ENCODE peak calls at places on chromosome 2, in four cellular contexts. Y is glutamatergic neuron, O is breast epithelium, F is fibroblast of villous mesenchyme. L is an unnamed sample.

GRCh38 chr2:39469807-39470206 is 32.7 kb upstream of the MAP4K3 start:
- DNase-seq in Y (no peak), F (peak; percentile 60), O (no peak), L (peak; percentile 18)

GRCh38 chr2:41136966-41137494 is 685.1 kb upstream of the SLC8A1 start:
- DNase-seq in O (no peak), Y (no peak), F (peak; percentile 15), L (no peak)

GRCh38 chr2:180618570-180618969 is 361.8 kb upstream of the UBE2E3 start:
- DNase-seq in F (peak; percentile 80), Y (no peak), O (no peak), L (no peak)

GRCh38 chr2:216307496-216307895 is 64.8 kb downstream of the MARCHF4 start:
- DNase-seq in F (no peak), Y (no peak), O (no peak), L (no peak)

GRCh38 chr2:127454595-127455565 is 36.7 kb downstream of the PROC start:
- DNase-seq in F (peak; percentile 10), Y (no peak), O (no peak), L (peak; percentile 9)

GRCh38 chr2:10473121-10473756 is 25.1 kb upstream of the ODC1 start:
- DNase-seq in O (no peak), F (no peak), Y (no peak), L (no peak)

GRCh38 chr2:99335911-99336779 is at the start of gene TXNDC9:
- DNase-seq in Y (peak; percentile 97), F (peak; percentile 100), O (peak; percentile 98), L (peak; percentile 100)

GRCh38 chr2:135255208-135255607 is 203.1 kb downstream of the RAB3GAP1 start:
- DNase-seq in Y (no peak), F (no peak), O (no peak), L (no peak)

GRCh38 chr2:73027340-73027739 is 44.2 kb downstream of the SFXN5 start:
- DNase-seq in Y (no peak), O (no peak), F (no peak), L (no peak)

GRCh38 chr2:212686285-212686895 is 147.8 kb upstream of the ERBB4 start:
- DNase-seq in O (peak; percentile 26), Y (peak; percentile 59), F (peak; percentile 62), L (peak; percentile 70)

GRCh38 chr2:33541243-33541642 is 57.9 kb downstream of the FAM98A start:
- DNase-seq in F (no peak), Y (no peak), O (no peak), L (no peak)

GRCh38 chr2:27086722-27087446 is at the start of gene KHK:
- DNase-seq in O (peak; percentile 45), F (no peak), Y (peak; percentile 47), L (peak; percentile 72)

GRCh38 chr2:111716901-111717635 is 166.9 kb downstream of the ANAPC1 start:
- DNase-seq in F (no peak), O (no peak), Y (no peak), L (no peak)

GRCh38 chr2:28598484-28598883 is 102.6 kb downstream of the PLB1 start:
- DNase-seq in O (no peak), F (no peak), Y (no peak), L (no peak)

GRCh38 chr2:201360256-201360655 is 3.1 kb upstream of the FLACC1 start:
- DNase-seq in Y (no peak), O (no peak), F (no peak), L (no peak)

GRCh38 chr2:112138143-112139032 is at the start of gene FBLN7:
- DNase-seq in O (no peak), Y (peak; percentile 47), F (no peak), L (peak; percentile 77)

GRCh38 chr2:144378551-144378950 is 141.4 kb downstream of the ZEB2 start:
- DNase-seq in F (no peak), O (no peak), Y (no peak), L (no peak)

GRCh38 chr2:237720962-237721361 is 77.6 kb upstream of the RBM44 start:
- DNase-seq in O (peak; percentile 4), F (peak; percentile 62), Y (no peak), L (no peak)

GRCh38 chr2:171702781-171703556 is 15.7 kb downstream of the DYNC1I2 start:
- DNase-seq in Y (no peak), F (peak; percentile 47), O (no peak), L (no peak)

GRCh38 chr2:12330916-12331315 is 385.8 kb upstream of the TRIB2 start:
- DNase-seq in Y (no peak), O (no peak), F (no peak), L (no peak)

GRCh38 chr2:26583381-26583911 is 57.7 kb downstream of the CIB4 start:
- DNase-seq in F (no peak), O (no peak), Y (peak; percentile 9), L (no peak)

GRCh38 chr2:241720099-241720498 is 14.3 kb upstream of the D2HGDH start:
- DNase-seq in O (no peak), F (no peak), Y (no peak), L (no peak)

GRCh38 chr2:119255760-119256573 is 32.3 kb downstream of the STEAP3 start:
- DNase-seq in O (no peak), F (peak; percentile 98), Y (no peak), L (peak; percentile 37)

GRCh38 chr2:32977228-32977758 is 30.5 kb downstream of the LTBP1 start:
- DNase-seq in O (peak; percentile 20), F (peak; percentile 20), Y (no peak), L (no peak)

GRCh38 chr2:49801898-49802297 is 647.6 kb upstream of the FSHR start:
- DNase-seq in F (no peak), Y (no peak), O (no peak), L (no peak)

GRCh38 chr2:60883896-60884295 is 2.5 kb downstream of the REL start:
- DNase-seq in O (no peak), Y (no peak), F (no peak), L (no peak)

GRCh38 chr2:170161516-170162260 is 16.3 kb upstream of the MYO3B start:
- DNase-seq in F (no peak), Y (no peak), O (no peak), L (no peak)

GRCh38 chr2:120133572-120134244 is 89.5 kb downstream of the TMEM185B start:
- DNase-seq in Y (no peak), F (no peak), O (no peak), L (no peak)

GRCh38 chr2:53040536-53041229 is 726.9 kb upstream of the CHAC2 start:
- DNase-seq in O (no peak), Y (no peak), F (peak; percentile 35), L (no peak)
- TF ChIP-seq CTCF in O (no peak), Y (peak; percentile 10), F (peak; percentile 29), L (peak; percentile 38)

GRCh38 chr2:62412347-62412742 is 93.7 kb downstream of the TMEM17 start:
- DNase-seq in O (no peak), F (peak; percentile 10), Y (no peak), L (no peak)

GRCh38 chr2:62407838-62408589 is 98.0 kb downstream of the TMEM17 start:
- DNase-seq in O (no peak), Y (no peak), F (no peak), L (no peak)

GRCh38 chr2:62409442-62409841 is 96.6 kb downstream of the TMEM17 start:
- DNase-seq in O (no peak), F (no peak), Y (no peak), L (no peak)

GRCh38 chr2:62410926-62411456 is 95.0 kb downstream of the TMEM17 start:
- DNase-seq in F (no peak), O (peak; percentile 37), Y (no peak), L (no peak)

DNA sequence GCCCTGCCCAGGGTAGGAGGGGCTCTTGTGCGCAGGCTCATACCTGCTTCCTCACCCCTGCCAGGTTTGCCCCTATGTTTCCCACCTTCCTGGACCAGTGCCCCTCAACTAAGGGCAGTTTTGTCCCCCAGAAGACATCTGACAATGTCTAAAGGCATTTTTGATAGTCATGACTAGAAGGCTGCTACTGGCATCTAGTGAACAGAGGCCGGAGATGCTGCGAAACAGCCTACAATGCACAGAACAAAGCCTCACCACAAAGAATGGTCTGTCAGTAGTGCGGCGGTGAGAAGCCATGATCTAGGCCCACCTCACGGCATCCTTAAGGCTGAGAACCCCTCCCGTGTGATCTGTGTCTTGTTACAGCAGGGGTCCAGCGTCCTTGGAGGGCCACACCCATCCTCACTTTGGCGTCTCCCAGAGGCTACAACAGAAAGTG is 96.0 kb downstream of the TMEM17 start:
- DNase-seq in Y (no peak), O (no peak), F (no peak), L (peak; percentile 57)
- TF ChIP-seq CTCF in Y (no peak), O (no peak), F (no peak), L (peak; percentile 45)

GRCh38 chr2:100730290-100730868 is 89.6 kb upstream of the NPAS2 start:
- DNase-seq in O (peak; percentile 37), Y (peak; percentile 55), F (peak; percentile 83), L (peak; percentile 77)
- TF ChIP-seq CTCF in O (peak; percentile 15), Y (no peak), F (peak; percentile 85), L (peak; percentile 74)

DNA sequence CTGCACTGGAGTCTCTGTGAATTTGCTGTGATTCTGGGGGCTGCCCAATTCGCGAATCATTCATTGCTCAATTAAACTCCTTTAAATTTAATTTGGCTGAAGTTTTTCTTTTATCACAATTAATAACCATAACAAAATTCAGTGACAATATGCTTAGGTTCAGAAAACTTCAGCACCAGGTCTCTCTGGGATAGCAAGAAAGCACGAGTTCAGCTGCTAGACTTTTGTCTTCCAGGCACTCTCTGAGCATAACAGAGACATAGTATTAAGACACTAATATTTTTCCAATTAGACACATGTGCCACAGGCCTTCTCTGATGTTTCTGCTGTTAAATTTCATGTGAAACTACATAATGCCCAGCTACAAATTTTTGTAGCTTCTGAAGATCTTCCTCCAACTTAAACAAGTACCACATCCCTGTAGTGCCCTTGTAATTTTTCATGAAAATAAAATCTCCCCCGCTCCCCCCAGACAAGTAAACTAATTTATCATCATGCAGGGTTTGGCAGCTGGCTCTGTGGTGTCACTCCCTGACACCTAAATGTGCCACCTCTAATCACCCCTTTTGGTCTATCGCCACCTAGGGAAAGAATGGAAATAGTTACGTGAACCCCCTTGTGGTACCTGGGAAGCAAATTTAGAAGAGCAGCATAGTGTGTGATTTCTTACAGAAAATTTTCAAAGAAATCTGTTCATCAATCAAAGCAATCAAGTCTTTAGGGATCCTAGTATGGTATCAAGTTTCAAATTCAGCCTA is 94.1 kb downstream of the CSRNP3 start:
- DNase-seq in Y (no peak), O (no peak), F (no peak), L (peak; percentile 29)
- TF ChIP-seq CTCF in Y (no peak), O (no peak), F (no peak), L (peak; percentile 47)

GRCh38 chr2:85132392-85132791 is 800 bp upstream of the TCF7L1 start:
- DNase-seq in O (peak; percentile 36), Y (no peak), F (no peak), L (peak; percentile 53)

GRCh38 chr2:85135066-85135914 is 2.1 kb downstream of the TCF7L1 start:
- DNase-seq in Y (no peak), F (no peak), O (no peak), L (peak; percentile 90)

GRCh38 chr2:85133751-85134254 is 611 bp downstream of the TCF7L1 start:
- DNase-seq in O (peak; percentile 27), F (peak; percentile 46), Y (peak; percentile 57), L (no peak)

GRCh38 chr2:85132834-85133637 is at the start of gene TCF7L1:
- DNase-seq in Y (peak; percentile 89), F (peak; percentile 87), O (peak; percentile 81), L (peak; percentile 96)

GRCh38 chr2:85134255-85135065 is 1.3 kb downstream of the TCF7L1 start:
- DNase-seq in Y (no peak), F (peak; percentile 50), O (no peak), L (peak; percentile 66)
- TF ChIP-seq CTCF in Y (no peak), F (no peak), O (no peak), L (no peak)

GRCh38 chr2:75241696-75242095 is 42.4 kb upstream of the TACR1 start:
- DNase-seq in Y (no peak), F (peak; percentile 33), O (no peak), L (no peak)
- TF ChIP-seq CTCF in Y (no peak), F (peak; percentile 40), O (no peak), L (peak; percentile 49)

GRCh38 chr2:9178110-9178904 is 28.3 kb upstream of the ASAP2 start:
- DNase-seq in O (no peak), Y (no peak), F (no peak), L (no peak)
- TF ChIP-seq CTCF in O (no peak), Y (no peak), F (no peak), L (no peak)

L was measured in neural progenitor cell.